ENCODE peak calls at places on chromosome 13, in nine cellular contexts. O, G, E, P, I, N, J, R and W are unnamed samples.

GRCh38 chr13:23651887-23652286 is 81.7 kb downstream of the TNFRSF19 start:
- DNase-seq in O (no peak), G (no peak), E (no peak), P (no peak), I (no peak), N (no peak), J (no peak), R (no peak), W (no peak)

GRCh38 chr13:27730191-27730590 is 62.1 kb upstream of the GSX1 start:
- DNase-seq in O (no peak), G (no peak), E (no peak), P (no peak), I (no peak), N (no peak), J (no peak), R (no peak), W (no peak)

GRCh38 chr13:67123165-67123564 is 107.0 kb downstream of the PCDH9 start:
- DNase-seq in O (no peak), G (no peak), E (no peak), P (no peak), I (no peak), N (no peak), J (no peak), R (no peak), W (no peak)

GRCh38 chr13:82800391-82800790 is 1081.9 kb downstream of the SLITRK1 start:
- DNase-seq in O (peak), G (no peak), E (no peak), P (no peak), I (no peak), N (no peak), J (no peak), R (no peak), W (no peak)

GRCh38 chr13:46168341-46168740 is 13.6 kb downstream of the LCP1 start:
- DNase-seq in O (peak), G (no peak), E (peak), P (peak), I (no peak), N (no peak), J (peak), R (no peak), W (no peak)

GRCh38 chr13:26560456-26560855 is 3.0 kb downstream of the WASF3 start:
- DNase-seq in O (no peak), G (no peak), E (no peak), P (no peak), I (no peak), N (no peak), J (no peak), R (no peak), W (no peak)

GRCh38 chr13:46165485-46166220 is 16.3 kb downstream of the LCP1 start:
- DNase-seq in O (no peak), G (no peak), E (no peak), P (peak), I (no peak), N (no peak), J (no peak), R (no peak), W (no peak)

GRCh38 chr13:75993823-75994222 is 357.7 kb downstream of the LMO7 start:
- DNase-seq in O (peak), G (no peak), E (no peak), P (peak), I (no peak), N (no peak), J (no peak), R (no peak), W (no peak)

GRCh38 chr13:47934371-47934770 is 66.7 kb downstream of the SUCLA2 start:
- DNase-seq in O (no peak), G (no peak), E (no peak), P (peak), I (no peak), N (no peak), J (no peak), R (no peak), W (no peak)

GRCh38 chr13:86085890-86086289 is 286.7 kb upstream of the SLITRK6 start:
- DNase-seq in O (no peak), G (no peak), E (no peak), P (no peak), I (no peak), N (no peak), J (no peak), R (no peak), W (no peak)
- TF ChIP-seq CTCF in O (no peak), G (no peak), E (no peak), P (no peak), I (peak), N (no peak), J (no peak), R (no peak), W (no peak)

DNA sequence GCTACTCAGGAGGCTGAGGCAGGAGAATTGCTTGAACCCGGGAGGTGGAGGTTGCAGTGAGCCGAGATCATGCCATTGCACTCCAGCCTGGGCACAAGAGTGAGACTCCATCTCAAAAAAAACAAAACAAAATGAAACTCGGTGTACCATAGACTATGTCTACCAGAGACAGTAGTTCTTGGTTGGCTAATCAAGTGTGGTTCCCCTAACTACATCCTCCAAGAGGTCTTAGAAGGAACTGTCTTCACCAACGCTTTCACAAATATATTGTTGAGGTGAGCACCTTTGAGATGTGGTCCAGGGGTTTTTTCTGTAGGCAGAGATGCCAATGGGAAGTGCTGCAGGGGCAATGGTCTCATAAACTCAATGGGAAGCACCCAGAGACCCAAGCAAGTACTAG is 48.0 kb downstream of the RFC3 start:
- DNase-seq in O (no peak), G (no peak), E (no peak), P (no peak), I (no peak), N (no peak), J (no peak), R (no peak), W (no peak)
- TF ChIP-seq CTCF in O (no peak), G (no peak), E (no peak), P (no peak), I (no peak), N (no peak), J (no peak), R (no peak), W (no peak)

GRCh38 chr13:109135018-109135417 is 505.6 kb downstream of the MYO16 start:
- DNase-seq in O (peak), G (no peak), E (no peak), P (no peak), I (no peak), N (no peak), J (no peak), R (no peak), W (no peak)
- TF ChIP-seq CTCF in O (peak), G (no peak), E (no peak), P (peak), I (peak), N (no peak), J (no peak), R (no peak), W (peak)

GRCh38 chr13:99980201-99981114 is 1.1 kb upstream of the ZIC2 start:
- DNase-seq in O (peak), G (peak), E (no peak), P (peak), I (no peak), N (peak), J (peak), R (peak), W (peak)
- TF ChIP-seq CTCF in O (no peak), G (no peak), E (no peak), P (no peak), I (no peak), N (peak), J (no peak), R (no peak), W (peak)

GRCh38 chr13:104196611-104197010 is 1130.4 kb upstream of the SLC10A2 start:
- DNase-seq in O (no peak), G (no peak), E (no peak), P (no peak), I (no peak), N (no peak), J (no peak), R (no peak), W (no peak)
- TF ChIP-seq CTCF in O (no peak), G (no peak), E (no peak), P (no peak), I (no peak), N (no peak), J (no peak), R (no peak), W (no peak)

DNA sequence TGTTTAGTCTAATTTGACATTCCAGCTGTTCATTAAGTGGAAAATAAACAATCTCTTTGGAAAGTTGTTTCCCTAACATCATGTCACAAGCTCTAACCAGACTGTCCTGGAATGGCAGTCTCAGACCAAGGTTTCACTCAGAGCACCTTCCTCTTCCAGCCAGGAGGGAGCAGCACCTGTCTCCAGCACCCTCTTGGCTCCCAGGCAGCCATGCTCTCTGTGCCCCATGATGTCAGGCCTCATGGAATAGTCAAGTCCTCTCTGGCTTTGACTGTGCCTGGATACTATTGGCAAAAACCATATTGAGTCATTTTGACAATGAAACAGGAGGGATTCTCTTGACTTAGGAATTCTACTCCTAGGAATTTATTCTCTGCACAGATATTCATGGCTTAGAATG is 171.4 kb downstream of the OXGR1 start:
- DNase-seq in O (peak), G (no peak), E (peak), P (peak), I (no peak), N (no peak), J (no peak), R (peak), W (no peak)
- TF ChIP-seq CTCF in O (peak), G (no peak), E (no peak), P (peak), I (peak), N (peak), J (no peak), R (peak), W (peak)